ENCODE peak calls at places on chromosomes 16 and 17, in nine cellular contexts. One of them, this sample, is unnamed.

GRCh38 chr17:28008526-28008925 is 34.0 kb upstream of the NLK start:
- DNase-seq in OCI-LY7: peak
- DNase-seq in HCT116: peak
- DNase-seq in hepatocyte: peak
- DNase-seq in PC-3: peak
- DNase-seq in MM.1S: peak
- DNase-seq in neural progenitor cell: peak
- DNase-seq in GM23248: peak
- DNase-seq in SK-N-SH: no peak
- DNase-seq in this sample: peak

GRCh38 chr17:38604479-38605229 is 1.1 kb downstream of the SRCIN1 start:
- DNase-seq in SK-N-SH: peak
- DNase-seq in neural progenitor cell: peak
- DNase-seq in MM.1S: peak
- DNase-seq in HCT116: no peak
- DNase-seq in hepatocyte: peak
- DNase-seq in PC-3: no peak
- DNase-seq in OCI-LY7: peak
- DNase-seq in GM23248: peak
- DNase-seq in this sample: peak

GRCh38 chr16:46782320-46782719 is 34.2 kb upstream of the MYLK3 start:
- DNase-seq in OCI-LY7: no peak
- DNase-seq in hepatocyte: no peak
- DNase-seq in PC-3: no peak
- DNase-seq in MM.1S: no peak
- DNase-seq in GM23248: no peak
- DNase-seq in neural progenitor cell: no peak
- DNase-seq in HCT116: no peak
- DNase-seq in SK-N-SH: no peak
- DNase-seq in this sample: no peak

GRCh38 chr17:4182043-4182442 is 39.0 kb downstream of the CYB5D2 start:
- DNase-seq in neural progenitor cell: no peak
- DNase-seq in OCI-LY7: no peak
- DNase-seq in GM23248: no peak
- DNase-seq in MM.1S: no peak
- DNase-seq in HCT116: no peak
- DNase-seq in SK-N-SH: no peak
- DNase-seq in PC-3: no peak
- DNase-seq in hepatocyte: no peak
- DNase-seq in this sample: no peak

GRCh38 chr16:23171234-23171948 is 11.2 kb upstream of the SCNN1G start:
- DNase-seq in hepatocyte: no peak
- DNase-seq in GM23248: peak
- DNase-seq in neural progenitor cell: no peak
- DNase-seq in PC-3: peak
- DNase-seq in HCT116: no peak
- DNase-seq in MM.1S: no peak
- DNase-seq in OCI-LY7: no peak
- DNase-seq in SK-N-SH: no peak
- DNase-seq in this sample: no peak

GRCh38 chr16:57475711-57476339 is 10.5 kb downstream of the DOK4 start:
- DNase-seq in MM.1S: peak
- DNase-seq in OCI-LY7: peak
- DNase-seq in SK-N-SH: peak
- DNase-seq in hepatocyte: peak
- DNase-seq in PC-3: peak
- DNase-seq in HCT116: peak
- DNase-seq in neural progenitor cell: peak
- DNase-seq in GM23248: peak
- DNase-seq in this sample: peak

GRCh38 chr17:42748202-42748905 is 3.5 kb upstream of the EZH1 start:
- DNase-seq in hepatocyte: no peak
- DNase-seq in OCI-LY7: no peak
- DNase-seq in GM23248: peak
- DNase-seq in neural progenitor cell: no peak
- DNase-seq in PC-3: no peak
- DNase-seq in MM.1S: no peak
- DNase-seq in SK-N-SH: no peak
- DNase-seq in HCT116: no peak
- DNase-seq in this sample: no peak

GRCh38 chr17:78144736-78145641 is 1.2 kb upstream of the C17orf99 start:
- DNase-seq in SK-N-SH: no peak
- DNase-seq in PC-3: peak
- DNase-seq in neural progenitor cell: no peak
- DNase-seq in HCT116: no peak
- DNase-seq in hepatocyte: no peak
- DNase-seq in OCI-LY7: no peak
- DNase-seq in MM.1S: no peak
- DNase-seq in GM23248: no peak
- DNase-seq in this sample: no peak

GRCh38 chr17:13346996-13347762 is 254.6 kb downstream of the HS3ST3A1 start:
- DNase-seq in hepatocyte: peak
- DNase-seq in SK-N-SH: no peak
- DNase-seq in OCI-LY7: no peak
- DNase-seq in HCT116: peak
- DNase-seq in GM23248: peak
- DNase-seq in PC-3: peak
- DNase-seq in neural progenitor cell: no peak
- DNase-seq in MM.1S: no peak
- DNase-seq in this sample: no peak

GRCh38 chr17:3738562-3739295 is 15.0 kb downstream of the HASPIN start:
- DNase-seq in HCT116: no peak
- DNase-seq in SK-N-SH: no peak
- DNase-seq in GM23248: peak
- DNase-seq in PC-3: peak
- DNase-seq in neural progenitor cell: peak
- DNase-seq in MM.1S: no peak
- DNase-seq in hepatocyte: peak
- DNase-seq in OCI-LY7: peak
- DNase-seq in this sample: peak

GRCh38 chr17:77786740-77787505 is 171.6 kb upstream of the TNRC6C start:
- DNase-seq in HCT116: no peak
- DNase-seq in GM23248: peak
- DNase-seq in SK-N-SH: peak
- DNase-seq in PC-3: no peak
- DNase-seq in OCI-LY7: no peak
- DNase-seq in hepatocyte: no peak
- DNase-seq in MM.1S: no peak
- DNase-seq in neural progenitor cell: peak
- DNase-seq in this sample: peak

GRCh38 chr16:14324581-14324980 is 253.5 kb downstream of the MRTFB start:
- DNase-seq in GM23248: peak
- DNase-seq in OCI-LY7: no peak
- DNase-seq in MM.1S: no peak
- DNase-seq in PC-3: no peak
- DNase-seq in hepatocyte: peak
- DNase-seq in HCT116: no peak
- DNase-seq in SK-N-SH: no peak
- DNase-seq in neural progenitor cell: no peak
- DNase-seq in this sample: no peak

GRCh38 chr17:14581181-14581830 is 280.4 kb downstream of the HS3ST3B1 start:
- DNase-seq in GM23248: no peak
- DNase-seq in OCI-LY7: no peak
- DNase-seq in MM.1S: no peak
- DNase-seq in PC-3: peak
- DNase-seq in HCT116: no peak
- DNase-seq in neural progenitor cell: peak
- DNase-seq in SK-N-SH: no peak
- DNase-seq in hepatocyte: no peak
- DNase-seq in this sample: no peak

DNA sequence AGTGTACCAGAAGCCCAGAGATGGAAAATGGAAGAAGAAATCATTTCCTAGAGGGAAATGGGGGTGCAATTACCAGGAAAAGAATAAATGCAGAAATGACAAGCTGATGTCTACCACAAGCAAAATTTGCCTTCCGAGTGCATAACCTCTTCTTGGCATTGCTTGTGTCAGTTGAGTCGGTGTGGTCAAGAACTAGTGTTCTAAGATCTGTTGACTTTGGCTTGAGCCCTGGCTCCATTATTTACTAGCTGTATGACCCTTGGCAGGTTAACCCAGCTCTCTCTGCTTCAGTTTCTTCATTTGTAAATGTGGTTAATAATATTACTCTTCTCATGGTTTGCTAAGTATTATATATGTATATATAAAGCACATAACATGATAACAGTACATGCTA is 273.0 kb upstream of the IRX5 start:
- DNase-seq in OCI-LY7: no peak
- DNase-seq in MM.1S: no peak
- DNase-seq in SK-N-SH: no peak
- DNase-seq in neural progenitor cell: no peak
- DNase-seq in GM23248: no peak
- DNase-seq in PC-3: no peak
- DNase-seq in hepatocyte: no peak
- DNase-seq in HCT116: no peak
- DNase-seq in this sample: no peak
- H2AFZ ChIP-seq in OCI-LY7: peak
- H2AFZ ChIP-seq in MM.1S: no peak
- H2AFZ ChIP-seq in SK-N-SH: no peak
- H2AFZ ChIP-seq in neural progenitor cell: peak
- H2AFZ ChIP-seq in GM23248: no peak
- H2AFZ ChIP-seq in PC-3: no peak
- H2AFZ ChIP-seq in hepatocyte: no peak
- H2AFZ ChIP-seq in HCT116: no peak
- H2AFZ ChIP-seq in this sample: no peak

DNA sequence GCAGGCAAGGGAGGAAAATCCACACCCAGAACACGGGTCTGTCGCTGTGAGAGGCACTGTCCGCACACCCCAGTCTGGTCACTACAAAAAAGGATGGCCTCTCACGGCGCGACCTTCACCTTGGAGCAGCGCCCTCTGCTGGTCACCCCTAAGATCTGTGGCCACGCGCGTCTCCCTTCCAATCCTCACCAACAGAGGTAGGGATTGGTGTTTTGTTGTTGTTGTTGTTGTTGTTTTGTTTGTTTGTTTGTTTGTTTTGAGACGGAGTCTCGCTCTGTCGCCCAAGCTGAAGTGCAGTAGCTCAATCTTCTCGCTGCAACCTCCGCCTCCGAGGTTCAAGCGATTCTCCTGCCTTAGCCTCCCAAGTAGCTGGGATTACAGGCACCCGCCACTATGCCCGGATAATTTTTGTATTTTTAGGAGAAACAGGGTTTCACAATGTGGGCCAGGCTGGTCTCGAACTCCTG is 15.0 kb upstream of the C17orf58 start:
- DNase-seq in MM.1S: peak
- DNase-seq in OCI-LY7: peak
- DNase-seq in GM23248: peak
- DNase-seq in SK-N-SH: peak
- DNase-seq in PC-3: peak
- DNase-seq in HCT116: no peak
- DNase-seq in neural progenitor cell: peak
- DNase-seq in hepatocyte: peak
- DNase-seq in this sample: peak
- TF ChIP-seq EZH2phosphoT487 in MM.1S: no peak
- TF ChIP-seq EZH2phosphoT487 in OCI-LY7: no peak
- TF ChIP-seq EZH2phosphoT487 in GM23248: no peak
- TF ChIP-seq EZH2phosphoT487 in SK-N-SH: no peak
- TF ChIP-seq EZH2phosphoT487 in PC-3: no peak
- TF ChIP-seq EZH2phosphoT487 in HCT116: no peak
- TF ChIP-seq EZH2phosphoT487 in neural progenitor cell: no peak
- TF ChIP-seq EZH2phosphoT487 in hepatocyte: no peak
- TF ChIP-seq EZH2phosphoT487 in this sample: no peak

GRCh38 chr17:50162466-50163254 is 3.1 kb upstream of the SGCA start:
- DNase-seq in MM.1S: no peak
- DNase-seq in OCI-LY7: no peak
- DNase-seq in HCT116: no peak
- DNase-seq in neural progenitor cell: no peak
- DNase-seq in GM23248: no peak
- DNase-seq in hepatocyte: no peak
- DNase-seq in SK-N-SH: no peak
- DNase-seq in PC-3: no peak
- DNase-seq in this sample: no peak
- H2AFZ ChIP-seq in MM.1S: no peak
- H2AFZ ChIP-seq in OCI-LY7: no peak
- H2AFZ ChIP-seq in HCT116: no peak
- H2AFZ ChIP-seq in neural progenitor cell: no peak
- H2AFZ ChIP-seq in GM23248: no peak
- H2AFZ ChIP-seq in hepatocyte: no peak
- H2AFZ ChIP-seq in SK-N-SH: no peak
- H2AFZ ChIP-seq in PC-3: no peak
- H2AFZ ChIP-seq in this sample: no peak

GRCh38 chr17:49433000-49433694 is 18.5 kb upstream of the PHB1 start:
- DNase-seq in neural progenitor cell: no peak
- DNase-seq in GM23248: no peak
- DNase-seq in SK-N-SH: no peak
- DNase-seq in PC-3: no peak
- DNase-seq in MM.1S: no peak
- DNase-seq in hepatocyte: no peak
- DNase-seq in HCT116: no peak
- DNase-seq in OCI-LY7: no peak
- DNase-seq in this sample: no peak

GRCh38 chr17:49435630-49436029 is 20.9 kb upstream of the PHB1 start:
- DNase-seq in HCT116: no peak
- DNase-seq in neural progenitor cell: no peak
- DNase-seq in SK-N-SH: peak
- DNase-seq in OCI-LY7: no peak
- DNase-seq in MM.1S: no peak
- DNase-seq in PC-3: no peak
- DNase-seq in GM23248: no peak
- DNase-seq in hepatocyte: no peak
- DNase-seq in this sample: no peak

GRCh38 chr17:49437696-49438438 is 23.2 kb upstream of the PHB1 start:
- DNase-seq in PC-3: no peak
- DNase-seq in OCI-LY7: no peak
- DNase-seq in neural progenitor cell: no peak
- DNase-seq in MM.1S: no peak
- DNase-seq in hepatocyte: no peak
- DNase-seq in HCT116: no peak
- DNase-seq in GM23248: no peak
- DNase-seq in SK-N-SH: no peak
- DNase-seq in this sample: no peak

GRCh38 chr17:49436174-49436573 is 21.5 kb upstream of the PHB1 start:
- DNase-seq in hepatocyte: no peak
- DNase-seq in OCI-LY7: no peak
- DNase-seq in PC-3: no peak
- DNase-seq in GM23248: no peak
- DNase-seq in HCT116: no peak
- DNase-seq in MM.1S: no peak
- DNase-seq in SK-N-SH: no peak
- DNase-seq in neural progenitor cell: no peak
- DNase-seq in this sample: no peak

DNA sequence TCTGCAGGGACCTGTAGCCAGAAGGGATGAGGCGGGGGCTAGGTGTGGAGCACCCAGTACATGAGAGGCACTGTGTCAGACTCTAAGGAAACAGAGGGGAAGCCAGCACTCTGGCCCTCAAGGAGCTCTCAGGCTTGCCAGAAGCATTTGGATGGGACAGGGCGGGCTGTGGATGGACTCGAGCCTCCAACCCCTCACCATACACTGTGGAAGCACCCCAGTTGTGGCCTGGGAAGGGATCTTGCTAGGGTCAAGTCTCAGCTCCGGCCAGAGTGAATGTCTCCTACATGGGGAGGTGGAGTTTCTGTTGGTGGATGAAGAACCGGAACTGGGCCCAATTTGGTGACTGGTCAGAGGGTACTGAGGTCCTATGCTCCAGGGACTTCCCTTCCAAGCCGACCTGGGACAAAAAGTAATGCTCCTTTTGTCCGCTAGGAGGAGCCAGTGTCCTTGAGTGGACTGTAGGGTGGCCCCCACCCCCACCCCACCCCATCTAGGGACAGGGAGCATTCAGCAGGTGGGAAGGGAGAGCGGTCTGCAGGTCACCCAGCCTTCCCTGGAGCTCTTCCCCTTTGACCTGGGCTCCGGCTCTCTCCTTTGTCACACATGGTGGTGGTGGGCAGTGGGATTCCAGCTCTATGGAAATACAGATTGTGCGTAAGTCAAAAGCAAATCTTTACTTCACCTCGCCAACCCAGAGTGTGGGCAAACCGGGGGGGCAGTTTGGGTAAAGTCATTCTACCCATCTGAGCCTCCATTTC is 20.3 kb upstream of the PHB1 start:
- DNase-seq in HCT116: peak
- DNase-seq in MM.1S: peak
- DNase-seq in hepatocyte: peak
- DNase-seq in PC-3: peak
- DNase-seq in neural progenitor cell: peak
- DNase-seq in OCI-LY7: peak
- DNase-seq in GM23248: peak
- DNase-seq in SK-N-SH: peak
- DNase-seq in this sample: peak
- TF ChIP-seq EZH2phosphoT487 in HCT116: no peak
- TF ChIP-seq EZH2phosphoT487 in MM.1S: no peak
- TF ChIP-seq EZH2phosphoT487 in hepatocyte: no peak
- TF ChIP-seq EZH2phosphoT487 in PC-3: no peak
- TF ChIP-seq EZH2phosphoT487 in neural progenitor cell: no peak
- TF ChIP-seq EZH2phosphoT487 in OCI-LY7: no peak
- TF ChIP-seq EZH2phosphoT487 in GM23248: no peak
- TF ChIP-seq EZH2phosphoT487 in SK-N-SH: no peak
- TF ChIP-seq EZH2phosphoT487 in this sample: no peak

This sample was measured in GM23338.